ENCODE peak calls at places on chromosomes 16 and 17, in nine cellular contexts. P is DND-41, Z is heart right ventricle, J is BJ, X is mesothelial cell of epicardium, C is HFFc6, K is ascending aorta, W is progenitor cell of endocrine pancreas, E is psoas muscle. U is an unnamed sample.

GRCh38 chr16:455453-455852 is 30.0 kb downstream of the RAB11FIP3 start:
- DNase-seq in P (no peak), Z (no peak), J (no peak), X (no peak), C (no peak), K (no peak), W (no peak), E (no peak), U (no peak)

GRCh38 chr17:78667741-78668640 is 90.8 kb upstream of the DNAH17 start:
- DNase-seq in P (no peak), Z (no peak), J (no peak), X (no peak), C (no peak), K (no peak), W (no peak), E (no peak), U (no peak)

GRCh38 chr17:38867179-38867994 is 2.5 kb upstream of the LASP1 start:
- DNase-seq in P (peak), Z (no peak), J (no peak), X (peak), C (peak), K (no peak), W (peak), E (no peak), U (peak)

GRCh38 chr17:65163990-65164495 is 26.9 kb downstream of the RGS9 start:
- DNase-seq in P (peak), Z (no peak), J (no peak), X (no peak), C (peak), K (no peak), W (no peak), E (no peak), U (peak)

GRCh38 chr16:49347476-49347875 is 26.1 kb upstream of the C16orf78 start:
- DNase-seq in P (no peak), Z (no peak), J (no peak), X (no peak), C (no peak), K (no peak), W (no peak), E (no peak), U (no peak)

GRCh38 chr17:74859439-74860228 is at the start of gene GRIN2C:
- DNase-seq in P (no peak), Z (no peak), J (no peak), X (no peak), C (no peak), K (no peak), W (no peak), E (no peak), U (no peak)

GRCh38 chr17:42821176-42821575 is 2.9 kb downstream of the BECN1 start:
- DNase-seq in P (no peak), Z (no peak), J (no peak), X (no peak), C (no peak), K (no peak), W (no peak), E (no peak), U (no peak)

GRCh38 chr16:3073448-3073847 is 8.0 kb downstream of the IL32 start:
- DNase-seq in P (no peak), Z (no peak), J (no peak), X (no peak), C (no peak), K (no peak), W (no peak), E (no peak), U (no peak)

GRCh38 chr17:1294157-1294717 is 14.8 kb downstream of the TRARG1 start:
- DNase-seq in P (peak), Z (no peak), J (no peak), X (no peak), C (no peak), K (no peak), W (no peak), E (no peak), U (peak)

GRCh38 chr16:5257462-5257861 is 159.9 kb upstream of the EEF2KMT start:
- DNase-seq in P (no peak), Z (no peak), J (no peak), X (no peak), C (no peak), K (no peak), W (no peak), E (no peak), U (no peak)

GRCh38 chr17:68777243-68777855 is 176.2 kb upstream of the FAM20A start:
- DNase-seq in P (peak), Z (peak), J (peak), X (peak), C (peak), K (no peak), W (peak), E (peak), U (no peak)

GRCh38 chr16:20763461-20764232 is at the start of gene ACSM3:
- DNase-seq in P (peak), Z (no peak), J (peak), X (peak), C (peak), K (no peak), W (peak), E (no peak), U (peak)

GRCh38 chr17:7589891-7590611 is at the start of gene SOX15:
- DNase-seq in P (no peak), Z (no peak), J (no peak), X (no peak), C (peak), K (no peak), W (no peak), E (peak), U (no peak)

GRCh38 chr16:9297437-9298113 is 206.1 kb downstream of the HAPSTR1 start:
- DNase-seq in P (no peak), Z (peak), J (no peak), X (peak), C (no peak), K (no peak), W (no peak), E (no peak), U (no peak)

GRCh38 chr17:30395398-30396022 is 16.8 kb downstream of the CPD start:
- DNase-seq in P (no peak), Z (no peak), J (no peak), X (no peak), C (no peak), K (no peak), W (no peak), E (no peak), U (no peak)

GRCh38 chr17:5241861-5242671 is 7.4 kb upstream of the SCIMP start:
- DNase-seq in P (no peak), Z (no peak), J (no peak), X (no peak), C (no peak), K (no peak), W (no peak), E (peak), U (no peak)

GRCh38 chr17:73228748-73229236 is 32.9 kb downstream of the CPSF4L start:
- DNase-seq in P (no peak), Z (peak), J (peak), X (no peak), C (peak), K (no peak), W (no peak), E (peak), U (no peak)

DNA sequence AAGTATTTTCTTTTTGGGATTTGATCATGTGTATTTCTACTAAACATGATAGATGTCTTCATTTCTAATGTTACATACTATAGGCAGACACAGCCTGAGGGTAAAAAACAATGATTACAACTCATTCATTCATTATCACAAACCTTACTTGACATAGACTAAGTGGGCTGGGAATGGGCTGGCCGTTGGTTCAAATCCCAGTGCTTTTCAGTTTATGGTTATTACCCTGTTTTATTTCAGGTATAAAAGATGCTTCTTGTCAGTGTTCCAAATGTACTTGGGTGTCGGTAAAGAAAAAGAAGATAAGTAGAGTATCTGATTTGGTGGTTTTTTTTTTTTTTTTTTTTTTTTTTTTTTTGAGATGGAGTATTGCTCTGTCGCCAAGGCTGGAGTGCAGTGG is 149.7 kb upstream of the ZFHX3 start:
- DNase-seq in P (no peak), Z (no peak), J (no peak), X (no peak), C (no peak), K (no peak), W (no peak), E (no peak), U (no peak)
- TF ChIP-seq CTCF in P (no peak), Z (no peak), J (no peak), X (no peak), C (no peak), K (no peak), W (no peak), E (no peak), U (no peak)

GRCh38 chr17:61492759-61493526 is 40.7 kb downstream of the TBX4 start:
- DNase-seq in P (no peak), Z (no peak), J (peak), X (no peak), C (peak), K (no peak), W (no peak), E (no peak), U (no peak)
- TF ChIP-seq CTCF in P (no peak), Z (no peak), J (peak), X (no peak), C (peak), K (no peak), W (no peak), E (no peak), U (no peak)

GRCh38 chr16:84726079-84726669 is 26.4 kb downstream of the USP10 start:
- DNase-seq in P (peak), Z (peak), J (no peak), X (peak), C (peak), K (peak), W (peak), E (peak), U (peak)
- TF ChIP-seq CTCF in P (peak), Z (peak), J (peak), X (peak), C (peak), K (peak), W (peak), E (peak), U (peak)

DNA sequence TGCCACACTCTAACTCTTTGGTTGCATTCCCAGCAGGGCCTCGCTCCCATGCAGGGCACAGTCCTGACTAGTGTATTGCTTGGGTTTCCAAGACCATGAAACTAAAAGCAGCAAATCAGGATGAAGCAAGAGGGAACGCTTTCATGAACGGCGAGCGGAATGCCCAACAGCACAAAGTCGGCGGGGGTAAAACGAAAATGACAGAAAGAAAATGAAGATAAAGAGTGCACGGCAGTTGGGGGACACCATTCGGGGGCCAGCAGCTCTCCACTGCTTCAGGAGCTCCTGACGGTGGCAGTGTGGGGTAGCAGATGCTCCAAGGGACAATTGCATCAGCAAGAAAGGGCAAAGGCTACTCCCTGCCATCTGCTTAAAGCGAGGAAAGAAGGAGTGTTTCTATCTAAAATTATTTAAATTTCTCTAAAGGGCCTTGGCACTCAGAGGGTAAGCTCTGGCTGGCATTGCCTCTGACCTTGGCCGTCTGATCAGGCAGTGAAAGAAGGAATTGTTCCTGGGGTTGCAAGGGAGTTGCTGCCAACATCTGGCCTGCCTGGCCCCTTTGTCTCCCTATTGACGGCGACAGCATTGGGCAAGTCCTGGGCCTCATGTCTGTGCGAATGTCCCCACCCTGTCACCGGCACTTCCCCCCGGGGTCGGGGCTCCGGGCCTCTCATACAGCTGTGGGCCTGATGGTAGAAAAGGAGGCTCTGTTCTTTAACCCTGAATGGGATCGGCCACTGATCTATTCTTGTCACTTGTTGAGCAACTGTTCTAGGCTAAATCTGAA is 138.2 kb downstream of the CMIP start:
- DNase-seq in P (no peak), Z (no peak), J (no peak), X (no peak), C (peak), K (no peak), W (no peak), E (no peak), U (no peak)
- TF ChIP-seq CTCF in P (no peak), Z (peak), J (peak), X (no peak), C (peak), K (no peak), W (no peak), E (no peak), U (no peak)